ENCODE peak calls at places on chromosomes 1 and 21, in nine cellular contexts. H is cardiac muscle cell, S is thyroid gland, C is sigmoid colon, Z is OCI-LY7, V is pancreas, P is ovary, Q is colonic mucosa, O is K562. L is an unnamed sample. For H3K4me1, the result is how much of the 10 kb centered on the place peaks cover.

GRCh38 chr21:15053531-15053930 is 11.3 kb downstream of the NRIP1 start:
- DNase-seq in H (no peak), S (no peak), C (no peak), Z (no peak), V (no peak), P (no peak), Q (no peak), O (no peak), L (no peak)

GRCh38 chr1:173436831-173437428 is 40.2 kb upstream of the PRDX6 start:
- DNase-seq in H (no peak), S (no peak), C (no peak), Z (no peak), V (no peak), P (no peak), Q (no peak), O (no peak), L (no peak)

GRCh38 chr1:4109626-4109940 is 209.5 kb upstream of the C1orf174 start:
- DNase-seq in H (no peak), S (no peak), C (peak), Z (no peak), V (peak), P (no peak), Q (no peak), O (no peak), L (no peak)

GRCh38 chr1:32927441-32927840 is 26.3 kb upstream of the TMEM54 start:
- DNase-seq in H (no peak), S (no peak), C (no peak), Z (no peak), V (no peak), P (no peak), Q (no peak), O (no peak), L (no peak)

GRCh38 chr1:2044510-2045319 is 5.5 kb upstream of the PRKCZ start:
- DNase-seq in H (peak), S (peak), C (peak), Z (peak), V (peak), P (peak), Q (peak), O (peak), L (peak)

GRCh38 chr1:17923684-17924083 is 168.6 kb downstream of the ACTL8 start:
- DNase-seq in H (no peak), S (no peak), C (no peak), Z (no peak), V (no peak), P (no peak), Q (no peak), O (no peak), L (no peak)

GRCh38 chr1:203682401-203683383 is 56.1 kb downstream of the ATP2B4 start:
- DNase-seq in H (peak), S (no peak), C (no peak), Z (peak), V (no peak), P (no peak), Q (no peak), O (peak), L (no peak)

GRCh38 chr1:153474349-153474748 is 13.9 kb upstream of the S100A7 start:
- DNase-seq in H (no peak), S (no peak), C (no peak), Z (no peak), V (no peak), P (no peak), Q (no peak), O (no peak), L (no peak)

GRCh38 chr21:15841856-15842564 is 112.2 kb downstream of the USP25 start:
- DNase-seq in H (no peak), S (no peak), C (no peak), Z (no peak), V (no peak), P (no peak), Q (no peak), O (no peak), L (no peak)

GRCh38 chr21:37430184-37430821 is 63.7 kb downstream of the DYRK1A start:
- DNase-seq in H (no peak), S (peak), C (no peak), Z (no peak), V (no peak), P (no peak), Q (no peak), O (no peak), L (no peak)

GRCh38 chr21:16891821-16892220 is 621.0 kb upstream of the CXADR start:
- DNase-seq in H (no peak), S (peak), C (no peak), Z (no peak), V (no peak), P (no peak), Q (no peak), O (no peak), L (no peak)

GRCh38 chr1:114428083-114428754 is 82.8 kb downstream of the TRIM33 start:
- DNase-seq in H (peak), S (no peak), C (no peak), Z (peak), V (no peak), P (no peak), Q (no peak), O (no peak), L (no peak)

GRCh38 chr1:11643782-11644181 is 10.4 kb downstream of the FBXO2 start:
- DNase-seq in H (no peak), S (no peak), C (no peak), Z (no peak), V (no peak), P (no peak), Q (no peak), O (no peak), L (no peak)

GRCh38 chr1:211476200-211476849 is 15.6 kb downstream of the RD3 start:
- DNase-seq in H (peak), S (peak), C (peak), Z (peak), V (peak), P (no peak), Q (peak), O (peak), L (peak)

GRCh38 chr1:240000634-240001033 is 91.0 kb upstream of the FMN2 start:
- DNase-seq in H (no peak), S (no peak), C (no peak), Z (no peak), V (no peak), P (no peak), Q (no peak), O (no peak), L (no peak)

GRCh38 chr1:51627672-51628071 is 10.8 kb downstream of the OSBPL9 start:
- DNase-seq in H (peak), S (no peak), C (no peak), Z (peak), V (no peak), P (no peak), Q (no peak), O (no peak), L (no peak)
- TF ChIP-seq CTCF in H (peak), S (peak), C (no peak), Z (peak), V (no peak), P (peak), Q (peak), O (peak), L (peak)

GRCh38 chr1:119001181-119002018 is 13.3 kb upstream of the TBX15 start:
- DNase-seq in H (no peak), S (no peak), C (peak), Z (no peak), V (no peak), P (no peak), Q (no peak), O (no peak), L (no peak)

GRCh38 chr1:119000371-119001180 is 12.4 kb upstream of the TBX15 start:
- DNase-seq in H (no peak), S (no peak), C (peak), Z (no peak), V (no peak), P (no peak), Q (no peak), O (no peak), L (no peak)

GRCh38 chr1:118999348-119000071 is 11.4 kb upstream of the TBX15 start:
- DNase-seq in H (no peak), S (no peak), C (no peak), Z (no peak), V (no peak), P (no peak), Q (no peak), O (no peak), L (no peak)

GRCh38 chr1:118995312-118996016 is 7.3 kb upstream of the TBX15 start:
- DNase-seq in H (no peak), S (no peak), C (no peak), Z (no peak), V (no peak), P (no peak), Q (no peak), O (no peak), L (no peak)

GRCh38 chr1:118998171-118998570 is 10.0 kb upstream of the TBX15 start:
- DNase-seq in H (no peak), S (no peak), C (no peak), Z (no peak), V (no peak), P (no peak), Q (no peak), O (no peak), L (no peak)
- H3K4me3 ChIP-seq in H (no peak), S (no peak), C (no peak), Z (no peak), V (no peak), P (no peak), Q (no peak), O (no peak), L (no peak)

GRCh38 chr1:63877816-63878215 is 104.0 kb downstream of the ROR1 start:
- DNase-seq in H (no peak), S (peak), C (no peak), Z (no peak), V (no peak), P (no peak), Q (no peak), O (no peak), L (no peak)
- H3K4me1 ChIP-seq in H (under half), S (under half), C (under half), Z (under half), V (under half), P (under half), Q (under half), O (under half), L (half or more)

GRCh38 chr1:112956503-112957132 is 622 bp upstream of the SLC16A1 start:
- DNase-seq in H (no peak), S (no peak), C (peak), Z (peak), V (peak), P (no peak), Q (peak), O (no peak), L (no peak)
- TF ChIP-seq CTCF in H (no peak), S (no peak), C (no peak), Z (peak), V (no peak), P (peak), Q (no peak), O (no peak), L (no peak)

DNA sequence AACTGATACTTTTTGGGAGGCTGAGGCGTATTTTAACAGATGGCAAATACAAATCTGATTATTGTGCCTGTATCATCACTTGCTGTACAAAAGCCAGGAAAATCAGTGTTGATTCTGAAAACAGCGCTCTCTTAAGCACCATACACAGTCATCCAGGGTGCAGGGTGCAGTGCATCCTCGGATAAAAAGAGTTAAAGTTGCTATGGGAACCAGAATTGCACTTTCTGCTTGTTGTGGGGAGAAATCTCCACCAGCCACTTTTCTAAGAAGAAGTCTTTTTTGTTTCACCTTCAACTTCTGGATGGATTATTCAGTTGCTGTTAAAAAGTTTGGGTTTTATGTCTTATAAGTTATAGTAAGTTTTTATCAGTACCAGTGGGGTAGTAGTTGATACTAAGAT is 3.8 kb downstream of the LAMC1 start:
- DNase-seq in H (no peak), S (no peak), C (no peak), Z (no peak), V (no peak), P (no peak), Q (no peak), O (no peak), L (no peak)
- H3K4me3 ChIP-seq in H (no peak), S (no peak), C (no peak), Z (peak), V (no peak), P (peak), Q (peak), O (no peak), L (peak)

GRCh38 chr1:117663156-117663902 is 57.5 kb downstream of the TENT5C start:
- DNase-seq in H (no peak), S (no peak), C (no peak), Z (no peak), V (no peak), P (no peak), Q (no peak), O (no peak), L (no peak)
- H3K4me1 ChIP-seq in H (under half), S (under half), C (under half), Z (half or more), V (under half), P (under half), Q (under half), O (half or more), L (under half)

DNA sequence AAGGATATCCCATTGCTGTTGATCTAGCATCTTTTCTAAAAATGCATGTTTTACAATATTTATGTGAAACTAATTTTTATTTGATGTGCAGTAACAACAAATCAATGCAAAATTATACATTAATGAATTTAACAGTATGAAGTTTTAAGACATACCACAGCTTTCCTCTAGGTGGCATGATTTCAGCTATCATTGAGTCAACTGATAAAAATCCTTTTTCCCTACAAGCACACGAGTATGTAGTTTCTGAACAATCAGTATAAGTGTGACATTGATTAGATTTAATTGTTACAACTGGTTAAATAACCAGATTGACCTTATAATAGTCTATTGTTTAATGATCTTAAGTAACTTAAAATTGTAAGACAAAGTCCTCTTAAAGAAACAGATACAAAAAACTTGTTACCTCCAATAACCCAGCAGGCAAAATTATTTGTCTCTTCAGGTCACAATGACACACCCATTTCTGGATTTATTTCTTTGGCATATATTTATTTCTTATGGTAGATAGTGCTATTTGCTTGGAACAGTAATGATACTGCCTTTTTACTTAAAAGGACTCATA is 5.8 kb upstream of the TGFB2 start:
- DNase-seq in H (no peak), S (no peak), C (no peak), Z (peak), V (no peak), P (no peak), Q (no peak), O (peak), L (no peak)
- TF ChIP-seq CTCF in H (peak), S (peak), C (peak), Z (peak), V (peak), P (peak), Q (peak), O (peak), L (peak)

GRCh38 chr1:159881930-159882839 is 17.8 kb downstream of the CFAP45 start:
- DNase-seq in H (peak), S (peak), C (peak), Z (no peak), V (peak), P (peak), Q (peak), O (peak), L (peak)
- H3K4me3 ChIP-seq in H (no peak), S (no peak), C (no peak), Z (no peak), V (no peak), P (no peak), Q (no peak), O (no peak), L (no peak)

GRCh38 chr1:215526846-215527151 is 40.3 kb upstream of the KCTD3 start:
- DNase-seq in H (no peak), S (no peak), C (no peak), Z (no peak), V (no peak), P (no peak), Q (no peak), O (no peak), L (no peak)

GRCh38 chr1:215526147-215526845 is 40.8 kb upstream of the KCTD3 start:
- DNase-seq in H (peak), S (no peak), C (no peak), Z (peak), V (no peak), P (no peak), Q (no peak), O (peak), L (no peak)

GRCh38 chr1:215529571-215529970 is 37.5 kb upstream of the KCTD3 start:
- DNase-seq in H (no peak), S (no peak), C (no peak), Z (no peak), V (no peak), P (no peak), Q (no peak), O (no peak), L (no peak)

GRCh38 chr1:215530401-215530984 is 36.6 kb upstream of the KCTD3 start:
- DNase-seq in H (no peak), S (no peak), C (no peak), Z (no peak), V (no peak), P (no peak), Q (no peak), O (no peak), L (no peak)

GRCh38 chr1:215529111-215529510 is 38.0 kb upstream of the KCTD3 start:
- DNase-seq in H (no peak), S (no peak), C (no peak), Z (no peak), V (no peak), P (no peak), Q (no peak), O (no peak), L (no peak)
- H3K4me1 ChIP-seq in H (under half), S (under half), C (under half), Z (under half), V (under half), P (under half), Q (under half), O (under half), L (under half)

L was measured in left ventricle myocardium inferior.